ENCODE peak calls at places on chromosome 19, in nine cellular contexts. F, J, L, U, A, X, H, K and R are unnamed samples.

GRCh38 chr19:21256722-21257121 is 72.5 kb downstream of the ZNF708 start:
- DNase-seq in H (no peak), U (peak), K (no peak), F (no peak), J (no peak), L (peak), A (peak), X (peak), R (peak)

GRCh38 chr19:41784337-41785239 is 11.8 kb upstream of the CEACAM3 start:
- DNase-seq in F (no peak), K (no peak), U (no peak), L (no peak), X (peak), A (no peak), J (no peak), H (no peak), R (peak)

GRCh38 chr19:31530781-31531180 is 181.5 kb upstream of the TSHZ3 start:
- DNase-seq in X (no peak), A (no peak), J (no peak), F (peak), K (no peak), L (no peak), U (no peak), H (no peak), R (no peak)

GRCh38 chr19:42409477-42409876 is 17.7 kb downstream of the LIPE start:
- DNase-seq in K (peak), J (no peak), U (no peak), X (no peak), F (no peak), L (no peak), A (no peak), H (peak), R (no peak)

GRCh38 chr19:48928164-48929005 is 5.1 kb upstream of the DHDH start:
- DNase-seq in K (no peak), H (no peak), U (no peak), X (no peak), A (no peak), L (no peak), J (no peak), F (no peak), R (no peak)

GRCh38 chr19:2495651-2496316 is 19.9 kb downstream of the GADD45B start:
- DNase-seq in X (no peak), L (no peak), J (no peak), H (peak), A (no peak), F (no peak), K (no peak), U (peak), R (no peak)

GRCh38 chr19:3881272-3882040 is 971 bp downstream of the ATCAY start:
- DNase-seq in H (no peak), A (no peak), X (peak), K (no peak), F (no peak), U (no peak), L (no peak), J (no peak), R (peak)

GRCh38 chr19:48554385-48555091 is 2.6 kb downstream of the SULT2B1 start:
- DNase-seq in U (no peak), A (peak), F (no peak), H (no peak), K (no peak), L (no peak), X (no peak), J (no peak), R (peak)

GRCh38 chr19:44430956-44431355 is 17.3 kb downstream of the ZNF229 start:
- DNase-seq in A (no peak), F (no peak), H (no peak), X (no peak), K (no peak), U (no peak), L (no peak), J (no peak), R (no peak)

GRCh38 chr19:7907544-7907943 is 3.9 kb downstream of the MAP2K7 start:
- DNase-seq in F (no peak), H (no peak), U (no peak), X (no peak), K (no peak), A (no peak), L (no peak), J (no peak), R (no peak)

GRCh38 chr19:56350416-56351045 is 35.9 kb upstream of the ZSCAN5A start:
- DNase-seq in F (no peak), U (peak), A (peak), J (peak), X (peak), L (peak), K (no peak), H (no peak), R (peak)

GRCh38 chr19:19662866-19663291 is 597 bp downstream of the ATP13A1 start:
- DNase-seq in K (no peak), F (no peak), A (no peak), H (peak), X (no peak), U (peak), J (no peak), L (no peak), R (no peak)

GRCh38 chr19:16327911-16328823 is 3.5 kb downstream of the KLF2 start:
- DNase-seq in K (peak), U (peak), F (peak), X (peak), L (peak), J (no peak), A (peak), H (peak), R (no peak)

GRCh38 chr19:17136617-17137016 is 61.0 kb downstream of the MYO9B start:
- DNase-seq in L (no peak), A (no peak), H (no peak), J (no peak), X (no peak), K (no peak), F (no peak), U (no peak), R (no peak)

GRCh38 chr19:35078807-35079206 is 36.8 kb upstream of the FXYD3 start:
- DNase-seq in U (no peak), A (no peak), F (no peak), H (no peak), K (no peak), J (no peak), L (no peak), X (no peak), R (no peak)

GRCh38 chr19:15401397-15401710 is 17.4 kb downstream of the AKAP8L start:
- DNase-seq in K (no peak), L (no peak), A (no peak), F (no peak), U (no peak), H (no peak), J (no peak), X (no peak), R (no peak)

GRCh38 chr19:1446713-1447564 is 3.0 kb upstream of the APC2 start:
- DNase-seq in U (peak), X (peak), K (peak), J (no peak), F (no peak), A (no peak), H (no peak), L (no peak), R (peak)

GRCh38 chr19:58563823-58564222 is 5.4 kb upstream of the UBE2M start:
- DNase-seq in K (no peak), A (no peak), L (no peak), J (no peak), F (no peak), H (no peak), U (no peak), X (no peak), R (no peak)

GRCh38 chr19:45779231-45780145 is 2.8 kb downstream of the DMPK start:
- DNase-seq in J (no peak), H (peak), K (peak), U (peak), F (peak), L (no peak), A (peak), X (peak), R (peak)

GRCh38 chr19:45243144-45243732 is 2.0 kb downstream of the EXOC3L2 start:
- DNase-seq in L (no peak), K (no peak), U (no peak), J (no peak), H (no peak), F (no peak), X (no peak), A (no peak), R (no peak)

GRCh38 chr19:28292822-28293500 is 920.0 kb downstream of the UQCRFS1 start:
- DNase-seq in J (peak), K (no peak), H (no peak), A (no peak), U (no peak), L (no peak), X (no peak), F (peak), R (no peak)

GRCh38 chr19:49939721-49940481 is 10.6 kb upstream of the NUP62 start:
- DNase-seq in X (no peak), L (no peak), F (no peak), J (no peak), A (no peak), U (no peak), K (no peak), H (no peak), R (peak)

GRCh38 chr19:5166262-5166661 is 174.3 kb downstream of the PTPRS start:
- DNase-seq in L (no peak), U (peak), H (no peak), J (no peak), X (no peak), K (no peak), A (no peak), F (no peak), R (no peak)

GRCh38 chr19:29381353-29382203 is 144.2 kb upstream of the VSTM2B start:
- DNase-seq in J (no peak), A (no peak), U (no peak), F (peak), L (no peak), H (no peak), K (no peak), X (no peak), R (no peak)

GRCh38 chr19:50427997-50428425 is 4.7 kb upstream of the MYBPC2 start:
- DNase-seq in F (peak), K (peak), J (no peak), L (peak), H (peak), A (peak), X (no peak), U (peak), R (peak)